ENCODE peak calls at places on chromosomes 11 and 22, in six cellular contexts. A is IMR-90, U is mesenchymal stem cell, Y is PC-3, B is MM.1S, E is astrocyte. N is an unnamed sample.
A peak's percentile ranks its signal among the peaks of the same experiment; 100 is the strongest.

GRCh38 chr11:8096575-8096974 is 15.6 kb downstream of the TUB start:
- DNase-seq in A (no peak), U (no peak), Y (no peak), B (no peak), E (no peak), N (no peak)

GRCh38 chr11:45321669-45322068 is 35.5 kb upstream of the SYT13 start:
- DNase-seq in A (no peak), U (no peak), Y (no peak), B (no peak), E (no peak), N (no peak)

GRCh38 chr11:130778026-130778425 is 138.3 kb downstream of the SNX19 start:
- DNase-seq in A (no peak), U (no peak), Y (no peak), B (no peak), E (no peak), N (no peak)

GRCh38 chr11:34970480-34970879 is 54.1 kb downstream of the PDHX start:
- DNase-seq in A (no peak), U (no peak), Y (no peak), B (peak; percentile 29), E (no peak), N (no peak)

GRCh38 chr22:27797793-27798525 is 3.6 kb downstream of the MN1 start:
- DNase-seq in A (no peak), U (no peak), Y (no peak), B (no peak), E (no peak), N (no peak)

GRCh38 chr22:22870577-22871398 is 16.8 kb upstream of the IGLL5 start:
- DNase-seq in A (no peak), U (no peak), Y (peak; percentile 5), B (peak; percentile 10), E (no peak), N (no peak)

GRCh38 chr11:4727171-4727570 is 22.6 kb downstream of the MMP26 start:
- DNase-seq in A (no peak), U (no peak), Y (no peak), B (no peak), E (no peak), N (no peak)

GRCh38 chr11:7706377-7706776 is at the start of gene OVCH2:
- DNase-seq in A (no peak), U (no peak), Y (no peak), B (no peak), E (no peak), N (no peak)

GRCh38 chr11:119432484-119433368 is 9.8 kb upstream of the THY1 start:
- DNase-seq in A (peak; percentile 77), U (peak; percentile 68), Y (peak; percentile 68), B (no peak), E (peak; percentile 90), N (peak; percentile 28)

GRCh38 chr11:61697093-61697492 is 16.9 kb downstream of the DAGLA start:
- DNase-seq in A (no peak), U (no peak), Y (peak; percentile 98), B (no peak), E (no peak), N (no peak)

GRCh38 chr22:17159504-17159951 is 451 bp upstream of the HDHD5 start:
- DNase-seq in A (peak; percentile 47), U (peak; percentile 32), Y (peak; percentile 61), B (no peak), E (peak; percentile 49), N (peak; percentile 78)

GRCh38 chr11:121482231-121483129 is 29.7 kb upstream of the SORL1-AS1 start:
- DNase-seq in A (no peak), U (no peak), Y (no peak), B (peak; percentile 54), E (no peak), N (no peak)

GRCh38 chr22:38040953-38041759 is 16.0 kb upstream of the PICK1 start:
- DNase-seq in A (peak; percentile 35), U (no peak), Y (no peak), B (no peak), E (peak; percentile 28), N (no peak)

GRCh38 chr11:47348131-47348802 is 4.2 kb downstream of the MYBPC3 start:
- DNase-seq in A (no peak), U (no peak), Y (no peak), B (no peak), E (no peak), N (no peak)

GRCh38 chr22:38172016-38172431 is 9.6 kb downstream of the PLA2G6 start:
- DNase-seq in A (peak; percentile 51), U (no peak), Y (no peak), B (no peak), E (peak; percentile 70), N (no peak)

GRCh38 chr11:63939351-63939920 is 634 bp downstream of the NAA40 start:
- DNase-seq in A (no peak), U (peak; percentile 47), Y (peak; percentile 37), B (peak; percentile 36), E (no peak), N (peak; percentile 49)

GRCh38 chr11:1442163-1442562 is 44.4 kb downstream of the MOB2 start:
- DNase-seq in A (no peak), U (no peak), Y (no peak), B (no peak), E (no peak), N (no peak)

GRCh38 chr11:58844600-58844999 is at the start of gene GLYATL2:
- DNase-seq in A (no peak), U (no peak), Y (no peak), B (no peak), E (no peak), N (no peak)

GRCh38 chr22:24323695-24324094 is 53.1 kb downstream of the SPECC1L start:
- DNase-seq in A (no peak), U (no peak), Y (no peak), B (no peak), E (no peak), N (no peak)

GRCh38 chr11:76186776-76187279 is 19.5 kb downstream of the WNT11 start:
- DNase-seq in A (no peak), U (no peak), Y (no peak), B (no peak), E (no peak), N (no peak)

GRCh38 chr11:76189682-76190081 is 16.6 kb downstream of the WNT11 start:
- DNase-seq in A (no peak), U (no peak), Y (no peak), B (no peak), E (no peak), N (no peak)

GRCh38 chr11:76193219-76193618 is 13.1 kb downstream of the WNT11 start:
- DNase-seq in A (no peak), U (no peak), Y (no peak), B (no peak), E (no peak), N (no peak)

GRCh38 chr11:76188873-76189272 is 17.4 kb downstream of the WNT11 start:
- DNase-seq in A (no peak), U (no peak), Y (no peak), B (no peak), E (no peak), N (no peak)

GRCh38 chr11:76190376-76190775 is 15.9 kb downstream of the WNT11 start:
- DNase-seq in A (peak; percentile 28), U (no peak), Y (no peak), B (no peak), E (peak; percentile 27), N (peak; percentile 61)
- H3K4me1 ChIP-seq in A (peaks cover 9% of the 10 kb centered on the region), U (peaks cover 8% of the 10 kb centered on the region), Y (no peaks in the 10 kb centered on the region), B (no peaks in the 10 kb centered on the region), E (peaks cover 4% of the 10 kb centered on the region), N (peaks cover 24% of the 10 kb centered on the region)

DNA sequence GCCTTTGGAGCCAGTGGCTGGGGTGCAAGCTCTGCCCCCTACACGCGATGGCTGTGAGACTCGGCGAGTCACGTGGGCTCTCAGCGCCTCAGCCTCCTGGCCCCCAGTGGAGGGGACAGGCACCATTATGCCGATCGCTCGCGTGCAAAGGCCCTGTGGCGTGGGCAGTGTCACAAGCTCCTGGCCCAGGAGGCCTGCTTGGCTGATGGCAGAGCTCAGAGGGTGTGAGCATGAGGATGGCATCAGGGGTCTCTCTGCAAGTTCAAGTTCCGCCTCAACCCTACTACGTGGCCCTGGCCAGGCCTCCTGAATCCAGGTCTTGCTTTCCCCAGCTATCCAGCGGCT is 90.8 kb upstream of the KCNQ1OT1 start:
- DNase-seq in A (no peak), U (no peak), Y (no peak), B (no peak), E (no peak), N (no peak)
- H3K4me2 ChIP-seq in A (no peak overlapping the region), U (no peak overlapping the region), Y (no peak overlapping the region), B (no peak overlapping the region), E (no peak overlapping the region), N (no peak overlapping the region)

GRCh38 chr22:20032407-20032991 is 11.6 kb downstream of the TANGO2 start:
- DNase-seq in A (no peak), U (no peak), Y (no peak), B (no peak), E (no peak), N (no peak)
- H3K4me1 ChIP-seq in A (peaks cover 3% of the 10 kb centered on the region), U (peaks cover 17% of the 10 kb centered on the region), Y (no peaks in the 10 kb centered on the region), B (peaks cover 8% of the 10 kb centered on the region), E (no peaks in the 10 kb centered on the region), N (no peaks in the 10 kb centered on the region)

DNA sequence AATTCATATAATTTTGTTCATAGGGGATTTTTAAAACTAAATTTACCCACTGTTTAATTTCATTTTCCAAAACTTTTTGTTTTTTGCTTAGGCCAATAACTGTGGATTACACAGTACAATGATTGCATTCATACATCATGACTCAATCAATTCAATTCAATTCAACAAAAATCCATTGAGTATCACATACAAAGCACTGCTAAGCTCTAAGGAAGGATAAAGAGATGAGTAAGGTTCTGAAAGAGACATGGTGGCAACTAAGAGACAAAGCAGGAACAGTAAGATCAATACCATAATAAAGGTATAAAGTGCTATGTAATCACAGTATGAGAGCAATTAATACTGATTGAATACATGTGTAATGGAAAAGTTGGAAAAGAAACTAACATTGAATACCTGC is 9.4 kb upstream of the LAYN start:
- DNase-seq in A (peak; percentile 67), U (no peak), Y (peak; percentile 59), B (no peak), E (no peak), N (no peak)
- H3K4me2 ChIP-seq in A (peak overlapping the region; percentile 3), U (no peak overlapping the region), Y (peak overlapping the region; percentile 61), B (peak overlapping the region; percentile 55), E (peak overlapping the region; percentile 65), N (no peak overlapping the region)

DNA sequence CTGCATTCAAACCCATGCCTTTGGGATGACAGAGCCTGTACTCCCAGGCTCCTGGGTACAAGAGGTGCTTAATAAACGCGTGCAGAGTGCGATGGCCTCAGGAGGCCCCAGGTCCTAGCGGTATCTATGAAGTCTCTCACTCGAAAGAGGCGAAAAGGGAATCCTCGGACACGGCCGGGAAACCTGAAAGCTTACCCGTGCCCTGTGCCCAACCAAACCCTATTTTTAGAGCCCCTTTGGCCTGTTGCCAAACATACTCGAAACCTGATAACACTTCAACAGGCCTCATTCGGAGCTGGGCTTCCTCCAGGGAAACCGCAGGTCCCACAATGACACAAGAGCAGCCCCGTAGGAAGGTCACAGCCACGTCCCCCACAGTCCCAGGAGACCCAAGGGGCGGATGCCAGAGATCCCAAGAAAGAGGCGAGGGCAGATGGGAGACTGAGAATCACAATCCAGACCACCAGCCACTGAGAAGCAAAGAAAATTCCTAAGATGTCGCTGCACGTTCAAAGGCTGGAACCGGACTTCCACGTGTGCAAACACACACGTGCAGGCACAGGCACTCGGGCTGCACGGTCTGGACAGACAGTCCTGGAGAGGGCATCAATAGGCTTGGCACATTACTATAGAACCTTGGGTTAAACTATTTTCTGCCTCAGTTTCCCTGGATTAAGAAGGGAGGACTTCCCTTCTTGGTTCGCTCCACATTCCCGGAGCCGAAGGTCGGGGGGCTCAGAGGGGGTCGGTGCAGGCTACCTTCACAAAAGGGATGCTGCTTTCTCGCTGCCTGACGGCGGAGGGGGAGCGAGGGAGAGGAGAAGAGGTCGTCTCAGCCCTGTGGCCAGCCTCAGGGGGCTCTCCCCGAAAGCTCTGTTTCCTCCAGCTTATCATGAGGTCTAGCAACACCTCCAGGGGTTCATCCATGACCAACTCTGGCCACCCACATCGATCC is 8.2 kb downstream of the PDGFB start:
- DNase-seq in A (no peak), U (no peak), Y (no peak), B (peak; percentile 95), E (no peak), N (no peak)
- H3K4me1 ChIP-seq in A (no peaks in the 10 kb centered on the region), U (peaks cover 61% of the 10 kb centered on the region), Y (peaks cover 30% of the 10 kb centered on the region), B (peaks cover 49% of the 10 kb centered on the region), E (peaks cover 32% of the 10 kb centered on the region), N (peaks cover 28% of the 10 kb centered on the region)

GRCh38 chr11:83000381-83000780 is 71.3 kb downstream of the RAB30 start:
- DNase-seq in A (no peak), U (no peak), Y (no peak), B (no peak), E (no peak), N (no peak)
- H3K4me2 ChIP-seq in A (no peak overlapping the region), U (no peak overlapping the region), Y (no peak overlapping the region), B (no peak overlapping the region), E (no peak overlapping the region), N (no peak overlapping the region)

N was measured in hepatocyte.